ENCODE peak calls at places on chromosomes 7 and 10, in five cellular contexts. B is IMR-90, L is K562, I is GM12878, C is SK-N-SH. G is an unnamed sample.

GRCh38 chr7:2760098-2760889 is 72.3 kb downstream of the AMZ1 start:
- DNase-seq in B (peak; percentile 54), I (no peak), L (peak; percentile 39), C (peak; percentile 85), G (peak; percentile 87)

GRCh38 chr7:36535866-36536664 is 146.4 kb downstream of the ANLN start:
- DNase-seq in B (no peak), L (no peak), I (no peak), C (no peak), G (no peak)

GRCh38 chr10:58546137-58546536 is 33.5 kb downstream of the BICC1 start:
- DNase-seq in B (no peak), I (no peak), L (no peak), C (no peak), G (no peak)

GRCh38 chr7:94250984-94251383 is 143.7 kb upstream of the COL1A2 start:
- DNase-seq in L (no peak), B (no peak), C (no peak), I (no peak), G (no peak)

GRCh38 chr7:116236020-116236630 is 25.8 kb downstream of the TES start:
- DNase-seq in L (peak; percentile 42), B (peak; percentile 65), I (no peak), C (peak; percentile 35), G (peak; percentile 31)

GRCh38 chr10:29191674-29192073 is 97.2 kb upstream of the LYZL1 start:
- DNase-seq in L (no peak), I (no peak), C (no peak), B (peak; percentile 28), G (no peak)

GRCh38 chr7:102472126-102473041 is 6.3 kb downstream of the POLR2J start:
- DNase-seq in L (peak; percentile 67), B (no peak), I (no peak), C (no peak), G (no peak)

GRCh38 chr7:50197547-50197946 is 104.5 kb upstream of the ZPBP start:
- DNase-seq in C (no peak), I (peak; percentile 54), B (no peak), L (peak; percentile 89), G (no peak)

GRCh38 chr10:134205-134742 is 981 bp upstream of the ZMYND11 start:
- DNase-seq in L (no peak), I (no peak), C (no peak), B (peak; percentile 6), G (no peak)

GRCh38 chr10:87546971-87547413 is 42.3 kb downstream of the MINPP1 start:
- DNase-seq in C (no peak), L (no peak), I (no peak), B (no peak), G (no peak)

GRCh38 chr7:138249975-138250374 is 173.7 kb downstream of the AKR1D1 start:
- DNase-seq in C (no peak), B (no peak), L (no peak), I (no peak), G (no peak)

GRCh38 chr7:92634924-92635519 is 44.8 kb upstream of the FAM133B start:
- DNase-seq in C (peak; percentile 27), B (peak; percentile 90), L (no peak), I (no peak), G (no peak)

GRCh38 chr10:67433276-67433675 is 262.7 kb downstream of the CTNNA3 start:
- DNase-seq in B (no peak), C (no peak), I (no peak), L (no peak), G (no peak)

GRCh38 chr7:94405506-94405905 is 10.8 kb downstream of the COL1A2 start:
- DNase-seq in L (no peak), B (no peak), I (no peak), C (no peak), G (no peak)

GRCh38 chr10:58897708-58898107 is 278.7 kb upstream of the PHYHIPL start:
- DNase-seq in C (no peak), B (no peak), L (no peak), I (no peak), G (no peak)

GRCh38 chr7:135855836-135856235 is 107.2 kb upstream of the FAM180A start:
- DNase-seq in B (no peak), I (no peak), C (no peak), L (no peak), G (no peak)

GRCh38 chr10:113953505-113954272 is 90.0 kb upstream of the ADRB1 start:
- DNase-seq in L (peak; percentile 8), C (no peak), I (no peak), B (no peak), G (no peak)

GRCh38 chr10:72079356-72079755 is 9.0 kb downstream of the SPOCK2 start:
- DNase-seq in L (no peak), C (peak; percentile 70), I (no peak), B (no peak), G (no peak)

GRCh38 chr10:48282829-48283228 is 8.3 kb upstream of the FRMPD2 start:
- DNase-seq in C (no peak), B (no peak), I (peak; percentile 89), L (no peak), G (no peak)

GRCh38 chr7:127514499-127514898 is 70.9 kb downstream of the GCC1 start:
- DNase-seq in I (no peak), C (peak; percentile 68), B (peak; percentile 39), L (peak; percentile 44), G (peak; percentile 54)

GRCh38 chr10:69965919-69966662 is 86.6 kb upstream of the MACROH2A2 start:
- DNase-seq in B (peak; percentile 70), L (no peak), I (no peak), C (no peak), G (no peak)

GRCh38 chr7:128922496-128923410 is 12.2 kb upstream of the KCP start:
- DNase-seq in C (no peak), B (no peak), L (no peak), I (no peak), G (no peak)

GRCh38 chr10:103450201-103450695 is 1.9 kb downstream of the CALHM2 start:
- DNase-seq in L (no peak), B (no peak), I (no peak), C (no peak), G (no peak)

GRCh38 chr10:103451091-103451801 is 924 bp downstream of the CALHM2 start:
- DNase-seq in B (no peak), C (peak; percentile 85), I (no peak), L (peak; percentile 48), G (peak; percentile 25)

GRCh38 chr10:103447187-103447586 is 5.0 kb downstream of the CALHM2 start:
- DNase-seq in B (no peak), C (no peak), I (no peak), L (no peak), G (no peak)

GRCh38 chr10:103449208-103450144 is 2.7 kb downstream of the CALHM2 start:
- DNase-seq in C (no peak), L (no peak), I (no peak), B (no peak), G (no peak)

GRCh38 chr10:103448751-103449150 is 3.4 kb downstream of the CALHM2 start:
- DNase-seq in B (peak; percentile 87), I (no peak), L (no peak), C (no peak), G (no peak)
- TF ChIP-seq RCOR1 in B (no peak), I (no peak), L (no peak), C (no peak), G (no peak)

GRCh38 chr10:45555789-45556188 is 116.8 kb downstream of the ZFAND4 start:
- DNase-seq in L (no peak), I (no peak), C (no peak), B (peak; percentile 18), G (no peak)
- TF ChIP-seq RCOR1 in L (no peak), I (no peak), C (no peak), B (no peak), G (no peak)

GRCh38 chr7:120189623-120190022 is 83.4 kb upstream of the KCND2 start:
- DNase-seq in B (no peak), L (no peak), I (no peak), C (no peak), G (no peak)

GRCh38 chr7:120190109-120190508 is 82.9 kb upstream of the KCND2 start:
- DNase-seq in L (no peak), I (no peak), C (no peak), B (no peak), G (no peak)

GRCh38 chr7:120186688-120187087 is 86.3 kb upstream of the KCND2 start:
- DNase-seq in B (no peak), L (no peak), C (no peak), I (no peak), G (no peak)

GRCh38 chr7:120184866-120185265 is 88.1 kb upstream of the KCND2 start:
- DNase-seq in B (no peak), I (no peak), C (no peak), L (no peak), G (no peak)

GRCh38 chr7:120185940-120186682 is 86.9 kb upstream of the KCND2 start:
- DNase-seq in L (no peak), B (peak; percentile 1), C (no peak), I (no peak), G (no peak)
- TF ChIP-seq RCOR1 in L (no peak), B (no peak), C (no peak), I (no peak), G (no peak)

DNA sequence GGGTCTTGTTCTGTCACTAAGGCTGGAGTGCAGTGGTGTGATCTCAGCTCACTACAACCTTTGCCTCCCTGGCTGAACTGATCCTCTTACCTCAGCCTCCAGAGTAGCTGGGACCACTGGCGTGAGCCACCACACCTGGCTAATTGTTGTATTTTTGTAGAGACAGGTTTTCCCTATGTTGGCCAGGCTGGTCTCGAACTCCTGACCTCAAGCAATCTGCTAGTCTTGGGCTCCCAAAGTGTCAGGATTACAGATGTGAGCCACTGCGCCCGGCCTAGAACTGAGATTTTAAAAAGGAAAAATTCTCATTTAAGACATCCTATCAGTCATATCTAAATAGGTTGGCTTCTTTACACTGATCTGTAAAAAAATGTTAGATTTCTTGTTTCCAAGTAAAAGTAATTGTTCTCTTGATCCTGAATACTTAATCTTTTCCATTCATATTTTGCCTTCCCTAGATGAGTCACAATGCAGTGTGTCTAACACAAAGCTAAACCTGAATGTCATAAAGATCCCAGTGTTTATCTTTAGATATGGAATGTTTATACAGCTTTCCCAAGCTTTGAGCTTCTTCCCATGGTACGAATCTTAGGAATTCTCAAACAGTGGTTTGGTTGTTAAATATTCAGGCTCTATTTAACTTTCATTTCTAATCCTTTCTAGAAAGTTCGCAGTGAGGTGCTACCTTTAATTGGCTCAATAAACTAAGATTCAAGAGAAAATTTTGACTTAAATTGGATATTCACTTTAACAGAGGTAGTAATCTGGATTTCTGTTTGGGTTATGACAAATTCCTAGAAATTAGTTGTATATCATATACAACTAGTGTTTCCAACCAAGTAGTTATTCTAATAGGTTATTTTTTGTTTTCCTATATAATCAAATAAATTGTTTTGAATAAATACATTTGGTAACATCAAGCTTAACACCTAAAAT is 12.1 kb upstream of the LAMB1 start:
- DNase-seq in I (no peak), L (no peak), C (no peak), B (peak; percentile 90), G (peak; percentile 91)
- TF ChIP-seq RCOR1 in I (no peak), L (no peak), C (no peak), B (peak; percentile 50), G (no peak)